ENCODE peak calls at places on chromosomes 11 and 22, in ten cellular contexts. E, Z, H, C, D, Q, M, L, R and Y are unnamed samples.

GRCh38 chr22:24855794-24856193 is 49.8 kb downstream of the SGSM1 start:
- DNase-seq in E (no peak), Z (no peak), H (no peak), C (no peak), D (no peak), Q (no peak), M (no peak), L (no peak), R (no peak), Y (no peak)

GRCh38 chr11:115613986-115614625 is 109.9 kb upstream of the CADM1 start:
- DNase-seq in E (peak), Z (no peak), H (no peak), C (peak), D (no peak), Q (no peak), M (no peak), L (no peak), R (peak), Y (peak)

GRCh38 chr11:70568504-70569172 is 170.3 kb downstream of the CTTN start:
- DNase-seq in E (peak), Z (peak), H (no peak), C (peak), D (peak), Q (peak), M (no peak), L (peak), R (peak), Y (peak)

GRCh38 chr11:26573896-26574295 is 1.8 kb upstream of the MUC15 start:
- DNase-seq in E (no peak), Z (no peak), H (no peak), C (no peak), D (no peak), Q (no peak), M (no peak), L (no peak), R (no peak), Y (no peak)

GRCh38 chr22:32058656-32059280 is 15.7 kb downstream of the SLC5A1 start:
- DNase-seq in E (peak), Z (no peak), H (no peak), C (no peak), D (peak), Q (peak), M (no peak), L (no peak), R (no peak), Y (no peak)

GRCh38 chr11:22920939-22921565 is 60.8 kb upstream of the CCDC179 start:
- DNase-seq in E (peak), Z (no peak), H (no peak), C (peak), D (peak), Q (peak), M (no peak), L (peak), R (peak), Y (peak)

GRCh38 chr11:78101073-78101472 is 21.4 kb upstream of the NDUFC2 start:
- DNase-seq in E (no peak), Z (no peak), H (no peak), C (no peak), D (no peak), Q (peak), M (no peak), L (no peak), R (peak), Y (peak)

GRCh38 chr11:76209956-76210885 is 3.9 kb upstream of the WNT11 start:
- DNase-seq in E (peak), Z (peak), H (peak), C (peak), D (peak), Q (peak), M (peak), L (peak), R (peak), Y (peak)

GRCh38 chr11:15108592-15109130 is 6.1 kb upstream of the INSC start:
- DNase-seq in E (no peak), Z (no peak), H (no peak), C (no peak), D (no peak), Q (no peak), M (no peak), L (no peak), R (no peak), Y (no peak)

GRCh38 chr11:34345012-34345804 is 12.6 kb downstream of the ABTB2 start:
- DNase-seq in E (peak), Z (peak), H (no peak), C (peak), D (no peak), Q (peak), M (peak), L (peak), R (peak), Y (peak)

GRCh38 chr11:3626250-3626960 is 15.4 kb downstream of the ART5 start:
- DNase-seq in E (no peak), Z (no peak), H (no peak), C (no peak), D (peak), Q (no peak), M (no peak), L (peak), R (no peak), Y (no peak)

GRCh38 chr22:26903030-26903856 is 245.9 kb downstream of the MIAT start:
- DNase-seq in E (no peak), Z (peak), H (no peak), C (no peak), D (peak), Q (no peak), M (no peak), L (no peak), R (no peak), Y (peak)

GRCh38 chr11:3160252-3161031 is 4.7 kb downstream of the OSBPL5 start:
- DNase-seq in E (peak), Z (peak), H (peak), C (peak), D (peak), Q (peak), M (peak), L (peak), R (peak), Y (peak)

GRCh38 chr11:66188580-66188979 is 79.9 kb upstream of the RAB1B start:
- DNase-seq in E (peak), Z (no peak), H (no peak), C (peak), D (no peak), Q (peak), M (no peak), L (no peak), R (peak), Y (peak)

GRCh38 chr11:90556026-90556425 is 333.2 kb upstream of the CHORDC1 start:
- DNase-seq in E (no peak), Z (no peak), H (no peak), C (no peak), D (no peak), Q (no peak), M (no peak), L (no peak), R (no peak), Y (no peak)

GRCh38 chr11:125588505-125588904 is 4.1 kb upstream of the STT3A start:
- DNase-seq in E (no peak), Z (no peak), H (no peak), C (peak), D (no peak), Q (no peak), M (no peak), L (no peak), R (peak), Y (no peak)

GRCh38 chr11:100830295-100830694 is 143.2 kb downstream of the ARHGAP42 start:
- DNase-seq in E (peak), Z (no peak), H (no peak), C (no peak), D (no peak), Q (no peak), M (no peak), L (no peak), R (no peak), Y (peak)

GRCh38 chr11:111982019-111982464 is 43.2 kb upstream of the DLAT start:
- DNase-seq in E (peak), Z (peak), H (peak), C (peak), D (peak), Q (peak), M (peak), L (peak), R (peak), Y (peak)

GRCh38 chr11:66314561-66315497 is 2.0 kb downstream of the CD248 start:
- DNase-seq in E (no peak), Z (no peak), H (no peak), C (no peak), D (no peak), Q (no peak), M (no peak), L (no peak), R (no peak), Y (peak)

GRCh38 chr11:35968386-35969088 is 24.7 kb downstream of the LDLRAD3 start:
- DNase-seq in E (no peak), Z (no peak), H (no peak), C (no peak), D (no peak), Q (no peak), M (no peak), L (no peak), R (peak), Y (no peak)

GRCh38 chr11:63443714-63444113 is 47.3 kb downstream of the PLAAT5 start:
- DNase-seq in E (no peak), Z (no peak), H (no peak), C (no peak), D (no peak), Q (no peak), M (no peak), L (no peak), R (no peak), Y (no peak)

GRCh38 chr22:49224243-49224642 is 603.4 kb downstream of the BRD1 start:
- DNase-seq in E (no peak), Z (no peak), H (no peak), C (no peak), D (no peak), Q (no peak), M (no peak), L (no peak), R (no peak), Y (no peak)

GRCh38 chr11:117259417-117259816 is 26.9 kb downstream of the RNF214 start:
- DNase-seq in E (peak), Z (no peak), H (no peak), C (peak), D (no peak), Q (peak), M (no peak), L (no peak), R (peak), Y (peak)

GRCh38 chr11:111548542-111548941 is 8.0 kb downstream of the LAYN start:
- DNase-seq in E (no peak), Z (no peak), H (no peak), C (no peak), D (no peak), Q (no peak), M (no peak), L (no peak), R (peak), Y (no peak)

GRCh38 chr22:35334010-35334409 is 34.3 kb downstream of the TOM1 start:
- DNase-seq in E (no peak), Z (no peak), H (no peak), C (no peak), D (no peak), Q (no peak), M (no peak), L (no peak), R (no peak), Y (no peak)

GRCh38 chr11:69370984-69371709 is 77.2 kb downstream of the MYEOV start:
- DNase-seq in E (no peak), Z (no peak), H (no peak), C (no peak), D (no peak), Q (no peak), M (no peak), L (peak), R (no peak), Y (no peak)

GRCh38 chr11:73030130-73030529 is 112.0 kb downstream of the FCHSD2 start:
- DNase-seq in E (no peak), Z (no peak), H (no peak), C (no peak), D (no peak), Q (no peak), M (no peak), L (no peak), R (no peak), Y (no peak)

GRCh38 chr11:110762596-110762995 is 50.4 kb upstream of the ARHGAP20 start:
- DNase-seq in E (no peak), Z (no peak), H (no peak), C (no peak), D (peak), Q (no peak), M (no peak), L (no peak), R (peak), Y (no peak)

GRCh38 chr11:64809781-64810241 is 540 bp downstream of the MEN1 start:
- DNase-seq in E (no peak), Z (no peak), H (no peak), C (peak), D (peak), Q (peak), M (no peak), L (peak), R (no peak), Y (no peak)

GRCh38 chr11:126518130-126518995 is 162.9 kb downstream of the ST3GAL4 start:
- DNase-seq in E (no peak), Z (no peak), H (no peak), C (no peak), D (no peak), Q (no peak), M (no peak), L (no peak), R (no peak), Y (no peak)

GRCh38 chr11:108221401-108221800 is 1.0 kb downstream of the NPAT start:
- DNase-seq in E (peak), Z (no peak), H (no peak), C (peak), D (peak), Q (peak), M (no peak), L (no peak), R (peak), Y (peak)

GRCh38 chr22:47034905-47035419 is 272.5 kb downstream of the TBC1D22A start:
- DNase-seq in E (no peak), Z (peak), H (no peak), C (no peak), D (no peak), Q (no peak), M (peak), L (no peak), R (no peak), Y (no peak)

GRCh38 chr11:47394322-47395224 is 13.8 kb upstream of the SLC39A13 start:
- DNase-seq in E (peak), Z (no peak), H (no peak), C (no peak), D (no peak), Q (peak), M (peak), L (no peak), R (peak), Y (peak)

GRCh38 chr11:95720219-95720618 is 69.4 kb downstream of the FAM76B start:
- DNase-seq in E (no peak), Z (no peak), H (no peak), C (no peak), D (no peak), Q (no peak), M (no peak), L (no peak), R (no peak), Y (no peak)

GRCh38 chr11:120657306-120658070 is 145.9 kb downstream of the GRIK4 start:
- DNase-seq in E (no peak), Z (no peak), H (no peak), C (no peak), D (no peak), Q (no peak), M (no peak), L (no peak), R (no peak), Y (no peak)

GRCh38 chr11:120662071-120662611 is 150.6 kb downstream of the GRIK4 start:
- DNase-seq in E (no peak), Z (no peak), H (no peak), C (no peak), D (no peak), Q (no peak), M (no peak), L (no peak), R (no peak), Y (no peak)

GRCh38 chr11:120658071-120658423 is 146.5 kb downstream of the GRIK4 start:
- DNase-seq in E (no peak), Z (no peak), H (no peak), C (no peak), D (no peak), Q (no peak), M (no peak), L (no peak), R (no peak), Y (no peak)

GRCh38 chr11:120659076-120659475 is 147.5 kb downstream of the GRIK4 start:
- DNase-seq in E (no peak), Z (no peak), H (no peak), C (no peak), D (peak), Q (no peak), M (no peak), L (no peak), R (no peak), Y (no peak)

DNA sequence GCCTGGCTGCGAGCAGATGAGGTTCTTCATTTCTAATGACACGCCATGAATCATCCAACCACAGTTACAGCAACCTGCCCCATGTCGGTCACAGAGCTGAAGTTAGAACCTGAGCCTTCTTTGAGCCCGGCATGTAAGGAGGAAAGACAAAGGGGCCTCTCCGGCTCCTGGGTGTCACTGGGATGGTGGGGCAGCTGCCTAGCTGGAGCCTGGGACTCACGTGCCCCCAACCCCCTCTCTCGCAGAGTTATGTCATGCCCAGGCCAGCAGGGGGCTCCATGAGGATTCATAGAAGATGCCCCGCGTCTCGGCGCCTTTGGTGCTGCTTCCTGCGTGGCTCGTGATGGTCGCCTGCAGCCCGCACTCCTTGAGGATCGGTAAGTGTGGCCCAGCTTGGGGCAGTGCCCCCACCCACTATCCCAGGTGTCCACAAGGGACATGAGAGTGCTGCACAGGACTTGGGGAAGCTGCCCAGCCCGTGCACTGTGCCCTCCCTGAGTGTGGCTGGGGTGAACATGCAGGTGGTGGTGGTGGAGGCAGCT is 148.5 kb downstream of the GRIK4 start:
- DNase-seq in E (peak), Z (no peak), H (no peak), C (peak), D (peak), Q (peak), M (peak), L (peak), R (peak), Y (peak)
- TF ChIP-seq CTCF in E (peak), Z (no peak), H (no peak), C (peak), D (peak), Q (peak), M (peak), L (peak), R (peak), Y (peak)

DNA sequence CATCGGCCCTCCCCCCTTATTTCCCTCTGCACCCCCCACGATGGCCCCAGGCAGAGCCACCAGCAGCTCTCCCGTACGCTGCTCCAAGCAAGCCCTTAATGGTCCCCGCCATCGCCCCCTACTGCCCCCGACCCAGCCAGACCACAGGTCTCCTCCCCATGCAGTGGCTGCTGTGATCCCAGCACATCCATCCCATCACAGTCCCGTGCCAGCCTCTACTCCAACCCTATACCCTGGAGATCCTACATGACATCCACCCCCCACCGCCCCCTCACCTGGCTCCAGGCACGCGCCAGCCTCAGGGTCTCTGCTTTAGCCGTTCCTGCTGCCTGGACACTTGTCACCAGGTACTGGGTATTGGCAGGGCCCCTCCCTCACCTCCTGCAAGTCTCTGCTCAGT is 85.8 kb upstream of the RTL6 start:
- DNase-seq in E (no peak), Z (peak), H (no peak), C (no peak), D (peak), Q (no peak), M (peak), L (no peak), R (no peak), Y (no peak)
- H3K4me3 ChIP-seq in E (no peak), Z (no peak), H (no peak), C (no peak), D (no peak), Q (no peak), M (no peak), L (no peak), R (no peak), Y (no peak)

DNA sequence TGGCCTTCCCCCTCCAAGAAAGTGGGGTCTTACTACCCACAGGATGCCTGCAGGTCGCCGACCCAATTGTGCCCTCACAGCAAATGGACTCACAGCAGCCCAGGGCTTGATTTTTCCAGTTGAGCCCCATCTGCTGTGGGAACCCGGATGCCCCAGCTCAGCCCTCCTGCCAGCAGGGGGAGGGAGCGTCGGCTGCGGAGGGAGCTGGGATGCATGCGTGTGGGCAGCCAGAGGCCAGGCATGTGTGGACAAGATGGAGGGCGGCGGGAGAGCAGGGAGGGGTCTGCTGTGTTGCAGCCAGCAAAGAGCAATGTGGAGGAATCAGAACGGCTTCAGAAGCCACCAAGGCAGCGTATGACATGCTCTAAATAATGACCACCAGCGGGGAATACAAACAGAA is 41.0 kb upstream of the EIF3D start:
- DNase-seq in E (peak), Z (no peak), H (no peak), C (peak), D (peak), Q (no peak), M (no peak), L (no peak), R (peak), Y (peak)
- TF ChIP-seq CTCF in E (peak), Z (no peak), H (no peak), C (peak), D (peak), Q (peak), M (no peak), L (no peak), R (peak), Y (peak)

DNA sequence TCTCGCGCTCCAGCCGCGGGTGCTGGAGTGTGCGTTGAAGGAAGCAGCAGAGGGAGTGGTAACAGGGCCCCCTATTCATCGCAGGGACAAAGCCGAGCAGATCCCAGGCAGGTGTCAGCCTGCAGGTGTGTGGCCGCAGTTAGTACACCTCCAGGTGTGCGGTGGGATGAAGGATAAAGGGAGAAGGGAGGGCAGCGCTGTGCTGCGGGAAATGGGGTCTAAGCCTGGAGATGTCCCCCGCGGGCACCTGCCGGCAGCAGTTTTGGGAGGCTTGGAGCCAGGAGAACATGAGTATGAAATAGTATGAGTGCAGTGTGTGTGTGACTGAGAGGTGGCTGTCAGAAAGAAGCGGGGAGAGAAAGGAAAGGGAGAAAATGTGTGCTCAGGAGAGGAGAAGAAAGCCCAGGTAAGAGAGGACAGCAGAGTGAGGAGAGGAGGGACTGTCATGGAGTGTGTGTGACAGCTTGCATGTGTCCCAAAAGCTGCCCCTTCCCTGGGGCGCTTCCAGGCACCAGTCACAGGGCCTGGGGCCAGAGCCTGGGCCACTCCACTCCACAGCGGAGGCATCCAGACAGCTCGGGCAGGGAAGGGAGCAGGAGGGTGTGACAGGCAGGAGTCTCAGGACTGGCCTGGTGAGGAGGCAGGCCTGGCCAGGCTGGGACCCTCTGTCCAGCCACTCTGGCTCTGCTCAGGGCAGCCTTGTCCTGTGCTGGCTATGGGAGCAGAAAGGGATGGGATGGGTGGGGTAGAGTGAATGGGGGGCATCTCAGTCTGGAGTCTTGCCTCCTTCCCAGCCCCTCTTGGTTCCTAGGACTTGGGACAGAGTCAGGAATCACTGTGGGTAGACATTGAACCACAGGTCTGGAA is 831 bp downstream of the MMP11 start:
- DNase-seq in E (no peak), Z (no peak), H (no peak), C (no peak), D (peak), Q (no peak), M (no peak), L (no peak), R (no peak), Y (no peak)
- H3K4me3 ChIP-seq in E (peak), Z (peak), H (peak), C (peak), D (peak), Q (peak), M (peak), L (peak), R (peak), Y (peak)